ENCODE peak calls at places on chromosomes 4 and X, in ten cellular contexts. One of them, this sample, is unnamed.

GRCh38 chr4:123976875-123977274 is 580.3 kb downstream of the SPRY1 start:
- DNase-seq in iris pigment epithelial cell: no peak
- DNase-seq in T-cell: no peak
- DNase-seq in amniotic epithelial cell: no peak
- DNase-seq in SK-MEL-5: no peak
- DNase-seq in SJSA1: no peak
- DNase-seq in stimulated activated naive CD8-positive, alpha-beta T cell treated with anti-CD3 and anti-CD28 coated beads, Interleukin-15, Interleukin-2, amounts not matched to agents 100 U/mL and 50 U/mL, for 24 hours: no peak
- DNase-seq in EH: no peak
- DNase-seq in EL: no peak
- DNase-seq in fibroblast of lung: no peak
- DNase-seq in this sample: no peak

GRCh38 chr4:113077611-113078010 is 28.2 kb downstream of the ANK2 start:
- DNase-seq in SJSA1: no peak
- DNase-seq in EH: no peak
- DNase-seq in fibroblast of lung: no peak
- DNase-seq in amniotic epithelial cell: no peak
- DNase-seq in T-cell: no peak
- DNase-seq in stimulated activated naive CD8-positive, alpha-beta T cell treated with anti-CD3 and anti-CD28 coated beads, Interleukin-15, Interleukin-2, amounts not matched to agents 100 U/mL and 50 U/mL, for 24 hours: no peak
- DNase-seq in SK-MEL-5: no peak
- DNase-seq in EL: no peak
- DNase-seq in iris pigment epithelial cell: no peak
- DNase-seq in this sample: no peak

GRCh38 chr4:1463088-1463926 is 57.1 kb upstream of the NKX1-1 start:
- DNase-seq in iris pigment epithelial cell: peak
- DNase-seq in EH: peak
- DNase-seq in SK-MEL-5: no peak
- DNase-seq in T-cell: no peak
- DNase-seq in amniotic epithelial cell: peak
- DNase-seq in stimulated activated naive CD8-positive, alpha-beta T cell treated with anti-CD3 and anti-CD28 coated beads, Interleukin-15, Interleukin-2, amounts not matched to agents 100 U/mL and 50 U/mL, for 24 hours: no peak
- DNase-seq in SJSA1: no peak
- DNase-seq in fibroblast of lung: peak
- DNase-seq in EL: peak
- DNase-seq in this sample: no peak

GRCh38 chrX:68443155-68443868 is 10.0 kb upstream of the OPHN1 start:
- DNase-seq in T-cell: peak
- DNase-seq in iris pigment epithelial cell: peak
- DNase-seq in fibroblast of lung: peak
- DNase-seq in stimulated activated naive CD8-positive, alpha-beta T cell treated with anti-CD3 and anti-CD28 coated beads, Interleukin-15, Interleukin-2, amounts not matched to agents 100 U/mL and 50 U/mL, for 24 hours: no peak
- DNase-seq in amniotic epithelial cell: peak
- DNase-seq in SJSA1: peak
- DNase-seq in EL: peak
- DNase-seq in SK-MEL-5: peak
- DNase-seq in EH: peak
- DNase-seq in this sample: peak

GRCh38 chrX:39541881-39542280 is 555.9 kb downstream of the BCOR start:
- DNase-seq in amniotic epithelial cell: no peak
- DNase-seq in EH: no peak
- DNase-seq in SK-MEL-5: no peak
- DNase-seq in T-cell: no peak
- DNase-seq in stimulated activated naive CD8-positive, alpha-beta T cell treated with anti-CD3 and anti-CD28 coated beads, Interleukin-15, Interleukin-2, amounts not matched to agents 100 U/mL and 50 U/mL, for 24 hours: no peak
- DNase-seq in EL: no peak
- DNase-seq in fibroblast of lung: no peak
- DNase-seq in SJSA1: no peak
- DNase-seq in iris pigment epithelial cell: no peak
- DNase-seq in this sample: no peak

GRCh38 chr4:25454491-25454890 is 77.4 kb downstream of the ANAPC4 start:
- DNase-seq in EH: no peak
- DNase-seq in SK-MEL-5: no peak
- DNase-seq in amniotic epithelial cell: no peak
- DNase-seq in stimulated activated naive CD8-positive, alpha-beta T cell treated with anti-CD3 and anti-CD28 coated beads, Interleukin-15, Interleukin-2, amounts not matched to agents 100 U/mL and 50 U/mL, for 24 hours: no peak
- DNase-seq in T-cell: no peak
- DNase-seq in fibroblast of lung: no peak
- DNase-seq in EL: no peak
- DNase-seq in SJSA1: no peak
- DNase-seq in iris pigment epithelial cell: no peak
- DNase-seq in this sample: no peak

GRCh38 chrX:45632506-45632905 is 431.8 kb upstream of the DIPK2B start:
- DNase-seq in SJSA1: no peak
- DNase-seq in amniotic epithelial cell: no peak
- DNase-seq in T-cell: no peak
- DNase-seq in iris pigment epithelial cell: no peak
- DNase-seq in SK-MEL-5: peak
- DNase-seq in EH: no peak
- DNase-seq in stimulated activated naive CD8-positive, alpha-beta T cell treated with anti-CD3 and anti-CD28 coated beads, Interleukin-15, Interleukin-2, amounts not matched to agents 100 U/mL and 50 U/mL, for 24 hours: no peak
- DNase-seq in fibroblast of lung: no peak
- DNase-seq in EL: no peak
- DNase-seq in this sample: no peak

GRCh38 chr4:155620637-155621036 is 46.0 kb upstream of the GUCY1A1 start:
- DNase-seq in iris pigment epithelial cell: no peak
- DNase-seq in EL: no peak
- DNase-seq in SJSA1: no peak
- DNase-seq in EH: peak
- DNase-seq in amniotic epithelial cell: no peak
- DNase-seq in T-cell: no peak
- DNase-seq in stimulated activated naive CD8-positive, alpha-beta T cell treated with anti-CD3 and anti-CD28 coated beads, Interleukin-15, Interleukin-2, amounts not matched to agents 100 U/mL and 50 U/mL, for 24 hours: no peak
- DNase-seq in fibroblast of lung: no peak
- DNase-seq in SK-MEL-5: no peak
- DNase-seq in this sample: no peak

GRCh38 chr4:76738081-76738931 is 159.6 kb downstream of the SOWAHB start:
- DNase-seq in T-cell: no peak
- DNase-seq in SK-MEL-5: peak
- DNase-seq in SJSA1: no peak
- DNase-seq in EL: peak
- DNase-seq in EH: peak
- DNase-seq in stimulated activated naive CD8-positive, alpha-beta T cell treated with anti-CD3 and anti-CD28 coated beads, Interleukin-15, Interleukin-2, amounts not matched to agents 100 U/mL and 50 U/mL, for 24 hours: peak
- DNase-seq in fibroblast of lung: peak
- DNase-seq in amniotic epithelial cell: peak
- DNase-seq in iris pigment epithelial cell: peak
- DNase-seq in this sample: no peak

GRCh38 chr4:135120190-135120589 is 918.6 kb upstream of the PABPC4L start:
- DNase-seq in iris pigment epithelial cell: no peak
- DNase-seq in stimulated activated naive CD8-positive, alpha-beta T cell treated with anti-CD3 and anti-CD28 coated beads, Interleukin-15, Interleukin-2, amounts not matched to agents 100 U/mL and 50 U/mL, for 24 hours: no peak
- DNase-seq in EL: peak
- DNase-seq in T-cell: no peak
- DNase-seq in amniotic epithelial cell: peak
- DNase-seq in SJSA1: no peak
- DNase-seq in SK-MEL-5: no peak
- DNase-seq in EH: peak
- DNase-seq in fibroblast of lung: peak
- DNase-seq in this sample: no peak

GRCh38 chr4:53859305-53859704 is 205.1 kb downstream of the CHIC2 start:
- DNase-seq in EL: no peak
- DNase-seq in stimulated activated naive CD8-positive, alpha-beta T cell treated with anti-CD3 and anti-CD28 coated beads, Interleukin-15, Interleukin-2, amounts not matched to agents 100 U/mL and 50 U/mL, for 24 hours: no peak
- DNase-seq in fibroblast of lung: no peak
- DNase-seq in SK-MEL-5: no peak
- DNase-seq in EH: no peak
- DNase-seq in amniotic epithelial cell: no peak
- DNase-seq in SJSA1: no peak
- DNase-seq in T-cell: no peak
- DNase-seq in iris pigment epithelial cell: no peak
- DNase-seq in this sample: no peak

GRCh38 chrX:506341-506740 is 119.6 kb upstream of the PPP2R3B start:
- DNase-seq in SJSA1: no peak
- DNase-seq in iris pigment epithelial cell: no peak
- DNase-seq in SK-MEL-5: no peak
- DNase-seq in EL: no peak
- DNase-seq in T-cell: no peak
- DNase-seq in fibroblast of lung: no peak
- DNase-seq in stimulated activated naive CD8-positive, alpha-beta T cell treated with anti-CD3 and anti-CD28 coated beads, Interleukin-15, Interleukin-2, amounts not matched to agents 100 U/mL and 50 U/mL, for 24 hours: no peak
- DNase-seq in amniotic epithelial cell: no peak
- DNase-seq in EH: no peak
- DNase-seq in this sample: no peak

GRCh38 chr4:3628868-3629175 is 96.6 kb upstream of the LRPAP1 start:
- DNase-seq in EL: no peak
- DNase-seq in fibroblast of lung: no peak
- DNase-seq in iris pigment epithelial cell: no peak
- DNase-seq in stimulated activated naive CD8-positive, alpha-beta T cell treated with anti-CD3 and anti-CD28 coated beads, Interleukin-15, Interleukin-2, amounts not matched to agents 100 U/mL and 50 U/mL, for 24 hours: no peak
- DNase-seq in SJSA1: no peak
- DNase-seq in EH: no peak
- DNase-seq in amniotic epithelial cell: no peak
- DNase-seq in T-cell: no peak
- DNase-seq in SK-MEL-5: no peak
- DNase-seq in this sample: no peak

GRCh38 chrX:24145340-24146186 is 4.0 kb upstream of the ZFX start:
- DNase-seq in T-cell: no peak
- DNase-seq in EH: peak
- DNase-seq in iris pigment epithelial cell: peak
- DNase-seq in EL: peak
- DNase-seq in fibroblast of lung: peak
- DNase-seq in SJSA1: no peak
- DNase-seq in stimulated activated naive CD8-positive, alpha-beta T cell treated with anti-CD3 and anti-CD28 coated beads, Interleukin-15, Interleukin-2, amounts not matched to agents 100 U/mL and 50 U/mL, for 24 hours: no peak
- DNase-seq in amniotic epithelial cell: peak
- DNase-seq in SK-MEL-5: peak
- DNase-seq in this sample: no peak

GRCh38 chr4:17103231-17103630 is 204.8 kb upstream of the LDB2 start:
- DNase-seq in fibroblast of lung: peak
- DNase-seq in T-cell: no peak
- DNase-seq in EH: peak
- DNase-seq in stimulated activated naive CD8-positive, alpha-beta T cell treated with anti-CD3 and anti-CD28 coated beads, Interleukin-15, Interleukin-2, amounts not matched to agents 100 U/mL and 50 U/mL, for 24 hours: no peak
- DNase-seq in SJSA1: no peak
- DNase-seq in SK-MEL-5: no peak
- DNase-seq in amniotic epithelial cell: no peak
- DNase-seq in iris pigment epithelial cell: peak
- DNase-seq in EL: peak
- DNase-seq in this sample: no peak

GRCh38 chrX:40931921-40932320 is 153.3 kb upstream of the USP9X start:
- DNase-seq in T-cell: no peak
- DNase-seq in EH: peak
- DNase-seq in amniotic epithelial cell: no peak
- DNase-seq in stimulated activated naive CD8-positive, alpha-beta T cell treated with anti-CD3 and anti-CD28 coated beads, Interleukin-15, Interleukin-2, amounts not matched to agents 100 U/mL and 50 U/mL, for 24 hours: no peak
- DNase-seq in fibroblast of lung: no peak
- DNase-seq in EL: no peak
- DNase-seq in SJSA1: no peak
- DNase-seq in SK-MEL-5: peak
- DNase-seq in iris pigment epithelial cell: peak
- DNase-seq in this sample: no peak

GRCh38 chr4:20615492-20616136 is 84.6 kb upstream of the PACRGL start:
- DNase-seq in T-cell: no peak
- DNase-seq in SJSA1: no peak
- DNase-seq in stimulated activated naive CD8-positive, alpha-beta T cell treated with anti-CD3 and anti-CD28 coated beads, Interleukin-15, Interleukin-2, amounts not matched to agents 100 U/mL and 50 U/mL, for 24 hours: no peak
- DNase-seq in amniotic epithelial cell: peak
- DNase-seq in fibroblast of lung: peak
- DNase-seq in EH: peak
- DNase-seq in SK-MEL-5: no peak
- DNase-seq in EL: peak
- DNase-seq in iris pigment epithelial cell: peak
- DNase-seq in this sample: no peak

GRCh38 chrX:109812236-109812635 is 79.2 kb upstream of the ACSL4 start:
- DNase-seq in fibroblast of lung: no peak
- DNase-seq in EH: no peak
- DNase-seq in SK-MEL-5: no peak
- DNase-seq in T-cell: no peak
- DNase-seq in stimulated activated naive CD8-positive, alpha-beta T cell treated with anti-CD3 and anti-CD28 coated beads, Interleukin-15, Interleukin-2, amounts not matched to agents 100 U/mL and 50 U/mL, for 24 hours: no peak
- DNase-seq in iris pigment epithelial cell: no peak
- DNase-seq in SJSA1: no peak
- DNase-seq in EL: no peak
- DNase-seq in amniotic epithelial cell: no peak
- DNase-seq in this sample: no peak

GRCh38 chr4:147839200-147839599 is 107.3 kb downstream of the ARHGAP10 start:
- DNase-seq in fibroblast of lung: no peak
- DNase-seq in stimulated activated naive CD8-positive, alpha-beta T cell treated with anti-CD3 and anti-CD28 coated beads, Interleukin-15, Interleukin-2, amounts not matched to agents 100 U/mL and 50 U/mL, for 24 hours: no peak
- DNase-seq in iris pigment epithelial cell: no peak
- DNase-seq in EH: peak
- DNase-seq in T-cell: no peak
- DNase-seq in EL: no peak
- DNase-seq in SK-MEL-5: no peak
- DNase-seq in SJSA1: no peak
- DNase-seq in amniotic epithelial cell: peak
- DNase-seq in this sample: no peak

GRCh38 chr4:118682928-118683327 is 2.3 kb upstream of the METTL14 start:
- DNase-seq in iris pigment epithelial cell: peak
- DNase-seq in amniotic epithelial cell: peak
- DNase-seq in T-cell: no peak
- DNase-seq in EH: peak
- DNase-seq in stimulated activated naive CD8-positive, alpha-beta T cell treated with anti-CD3 and anti-CD28 coated beads, Interleukin-15, Interleukin-2, amounts not matched to agents 100 U/mL and 50 U/mL, for 24 hours: no peak
- DNase-seq in EL: peak
- DNase-seq in fibroblast of lung: peak
- DNase-seq in SJSA1: no peak
- DNase-seq in SK-MEL-5: peak
- DNase-seq in this sample: no peak

GRCh38 chr4:55127521-55127920 is 2.1 kb upstream of the KDR start:
- DNase-seq in SK-MEL-5: no peak
- DNase-seq in fibroblast of lung: peak
- DNase-seq in SJSA1: no peak
- DNase-seq in T-cell: no peak
- DNase-seq in EL: no peak
- DNase-seq in stimulated activated naive CD8-positive, alpha-beta T cell treated with anti-CD3 and anti-CD28 coated beads, Interleukin-15, Interleukin-2, amounts not matched to agents 100 U/mL and 50 U/mL, for 24 hours: no peak
- DNase-seq in EH: no peak
- DNase-seq in amniotic epithelial cell: peak
- DNase-seq in iris pigment epithelial cell: no peak
- DNase-seq in this sample: no peak

This sample was measured in DND-41.